ENCODE peak calls at places on chromosome 15, in four cellular contexts. P is K562, W is Panc1, J is uterus. K is an unnamed sample. For H3K27me3, the result is how much of the 10 kb centered on the place peaks cover.

GRCh38 chr15:74317820-74318375 is 49.5 kb downstream of the CYP11A1 start:
- DNase-seq in P (no peak), J (peak), W (no peak), K (peak)

GRCh38 chr15:88900309-88900981 is 5.1 kb upstream of the HAPLN3 start:
- DNase-seq in J (no peak), W (no peak), P (no peak), K (no peak)

GRCh38 chr15:31212286-31212685 is 110.8 kb upstream of the TRPM1 start:
- DNase-seq in W (no peak), P (no peak), J (no peak), K (no peak)

GRCh38 chr15:50593761-50594160 is 47.3 kb upstream of the USP50 start:
- DNase-seq in P (peak), J (no peak), W (no peak), K (no peak)

GRCh38 chr15:41018534-41018933 is 65.3 kb downstream of the CHAC1 start:
- DNase-seq in J (no peak), W (no peak), P (no peak), K (no peak)

GRCh38 chr15:74322558-74323180 is 44.8 kb downstream of the CYP11A1 start:
- DNase-seq in J (peak), W (peak), P (peak), K (no peak)

GRCh38 chr15:40878785-40879184 is 4.8 kb upstream of the RHOV start:
- DNase-seq in J (no peak), P (peak), W (no peak), K (no peak)

GRCh38 chr15:53034767-53035245 is 244.7 kb upstream of the ONECUT1 start:
- DNase-seq in J (no peak), W (no peak), P (no peak), K (no peak)

GRCh38 chr15:62348119-62348518 is 183.0 kb upstream of the C2CD4B start:
- DNase-seq in J (no peak), W (no peak), P (no peak), K (no peak)

GRCh38 chr15:52193321-52193720 is 2.1 kb upstream of the GNB5 start:
- DNase-seq in P (no peak), W (no peak), J (no peak), K (no peak)

GRCh38 chr15:47300596-47300995 is 416.7 kb upstream of the SEMA6D start:
- DNase-seq in J (no peak), P (no peak), W (no peak), K (no peak)

GRCh38 chr15:80384442-80384841 is 19.7 kb upstream of the ARNT2 start:
- DNase-seq in W (no peak), J (no peak), P (no peak), K (no peak)

GRCh38 chr15:31102374-31103342 is 1.1 kb upstream of the TRPM1 start:
- DNase-seq in P (no peak), J (no peak), W (no peak), K (no peak)

GRCh38 chr15:39413558-39413957 is 167.3 kb upstream of the THBS1 start:
- DNase-seq in W (no peak), J (no peak), P (no peak), K (no peak)

GRCh38 chr15:74274485-74275038 is 38.4 kb downstream of the CCDC33 start:
- DNase-seq in J (no peak), W (no peak), P (no peak), K (no peak)

GRCh38 chr15:80587816-80588456 is 107.2 kb upstream of the ABHD17C start:
- DNase-seq in P (no peak), J (no peak), W (no peak), K (no peak)

GRCh38 chr15:100671858-100672543 is 69.6 kb downstream of the ASB7 start:
- DNase-seq in J (peak), W (peak), P (peak), K (peak)

GRCh38 chr15:47473857-47474256 is 243.4 kb upstream of the SEMA6D start:
- DNase-seq in W (no peak), P (no peak), J (peak), K (no peak)

GRCh38 chr15:57387644-57388076 is 11.4 kb downstream of the CGNL1 start:
- DNase-seq in P (no peak), J (no peak), W (no peak), K (no peak)

GRCh38 chr15:32993285-32993684 is 201.2 kb downstream of the FMN1 start:
- DNase-seq in W (no peak), J (no peak), P (no peak), K (no peak)

GRCh38 chr15:39704684-39705083 is 78.0 kb downstream of the FSIP1 start:
- DNase-seq in P (peak), W (no peak), J (no peak), K (no peak)

GRCh38 chr15:75606711-75607684 is 18.5 kb downstream of the SNUPN start:
- DNase-seq in P (peak), J (no peak), W (no peak), K (no peak)

GRCh38 chr15:40367038-40367672 is 9.1 kb downstream of the DISP2 start:
- DNase-seq in J (no peak), P (no peak), W (no peak), K (no peak)

GRCh38 chr15:85545757-85546156 is 165.4 kb downstream of the AKAP13 start:
- DNase-seq in W (no peak), P (no peak), J (no peak), K (no peak)

GRCh38 chr15:74193305-74193718 is 9.3 kb downstream of the STRA6 start:
- DNase-seq in P (no peak), J (no peak), W (no peak), K (peak)

GRCh38 chr15:76386178-76386577 is 49.6 kb downstream of the ISL2 start:
- DNase-seq in J (no peak), W (no peak), P (no peak), K (no peak)

GRCh38 chr15:98689431-98689861 is 41.1 kb downstream of the IGF1R start:
- DNase-seq in P (no peak), W (no peak), J (no peak), K (no peak)

GRCh38 chr15:74127954-74128784 is 2.2 kb upstream of the ISLR2 start:
- DNase-seq in W (no peak), P (no peak), J (no peak), K (no peak)

GRCh38 chr15:63532307-63532744 is 27.9 kb downstream of the USP3 start:
- DNase-seq in P (no peak), W (no peak), J (no peak), K (no peak)

GRCh38 chr15:63528138-63528659 is 23.8 kb downstream of the USP3 start:
- DNase-seq in W (no peak), P (no peak), J (no peak), K (no peak)

GRCh38 chr15:63530235-63530634 is 25.8 kb downstream of the USP3 start:
- DNase-seq in W (no peak), J (no peak), P (no peak), K (no peak)

GRCh38 chr15:63530762-63531299 is 26.4 kb downstream of the USP3 start:
- DNase-seq in W (no peak), P (no peak), J (no peak), K (no peak)

GRCh38 chr15:63531586-63531985 is 27.2 kb downstream of the USP3 start:
- DNase-seq in J (no peak), P (peak), W (no peak), K (no peak)
- TF ChIP-seq CTCF in J (no peak), P (peak), W (peak), K (peak)

GRCh38 chr15:59039225-59039624 is 51.8 kb downstream of the RNF111 start:
- DNase-seq in J (no peak), P (no peak), W (no peak), K (no peak)
- H3K4me3 ChIP-seq in J (no peak), P (no peak), W (no peak), K (no peak)

GRCh38 chr15:60000824-60001641 is 3.1 kb upstream of the FOXB1 start:
- DNase-seq in W (no peak), P (no peak), J (no peak), K (no peak)

GRCh38 chr15:59998256-59999063 is 5.7 kb upstream of the FOXB1 start:
- DNase-seq in W (no peak), P (no peak), J (no peak), K (no peak)

GRCh38 chr15:59999064-59999377 is 5.1 kb upstream of the FOXB1 start:
- DNase-seq in P (no peak), J (no peak), W (no peak), K (no peak)

GRCh38 chr15:60000113-60000823 is 3.8 kb upstream of the FOXB1 start:
- DNase-seq in P (no peak), W (no peak), J (no peak), K (no peak)

DNA sequence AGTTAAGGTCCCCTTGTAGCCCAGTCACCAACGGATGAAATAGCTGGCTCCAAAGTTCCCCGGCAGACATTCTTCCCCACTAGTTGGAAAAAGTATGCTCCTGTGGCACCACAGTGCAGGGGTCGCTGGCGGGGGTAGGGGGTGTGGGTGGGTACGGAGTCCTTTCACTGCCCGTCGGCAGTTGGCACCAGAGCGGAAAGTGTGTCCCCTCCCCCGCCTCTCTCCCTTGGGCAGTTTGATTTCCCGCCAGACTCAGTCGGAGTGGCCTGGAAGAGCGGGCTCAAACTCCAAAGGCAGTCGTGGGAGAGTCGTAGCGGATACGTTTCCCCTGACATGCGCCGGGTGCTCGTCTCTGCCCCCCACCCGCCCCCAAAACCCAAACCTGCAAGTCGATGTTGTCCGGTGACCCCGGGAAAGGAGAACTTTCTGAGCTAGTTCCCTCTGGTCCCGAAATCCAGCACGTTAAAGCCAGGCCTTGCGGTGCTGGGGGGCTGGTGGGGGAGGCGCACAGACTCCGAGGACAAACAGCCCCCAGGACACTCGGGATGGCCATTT is 4.5 kb upstream of the FOXB1 start:
- DNase-seq in P (no peak), J (no peak), W (no peak), K (no peak)
- H3K27me3 ChIP-seq in P (under half), J (half or more), W (half or more), K (half or more)

GRCh38 chr15:25739687-25740121 is 123.4 kb downstream of the ATP10A start:
- DNase-seq in W (no peak), J (no peak), P (no peak), K (no peak)
- TF ChIP-seq CTCF in W (no peak), J (peak), P (peak), K (peak)

GRCh38 chr15:78831229-78832207 is 20.3 kb upstream of the ADAMTS7 start:
- DNase-seq in P (no peak), W (no peak), J (no peak), K (no peak)
- H3K4me3 ChIP-seq in P (no peak), W (no peak), J (no peak), K (no peak)

DNA sequence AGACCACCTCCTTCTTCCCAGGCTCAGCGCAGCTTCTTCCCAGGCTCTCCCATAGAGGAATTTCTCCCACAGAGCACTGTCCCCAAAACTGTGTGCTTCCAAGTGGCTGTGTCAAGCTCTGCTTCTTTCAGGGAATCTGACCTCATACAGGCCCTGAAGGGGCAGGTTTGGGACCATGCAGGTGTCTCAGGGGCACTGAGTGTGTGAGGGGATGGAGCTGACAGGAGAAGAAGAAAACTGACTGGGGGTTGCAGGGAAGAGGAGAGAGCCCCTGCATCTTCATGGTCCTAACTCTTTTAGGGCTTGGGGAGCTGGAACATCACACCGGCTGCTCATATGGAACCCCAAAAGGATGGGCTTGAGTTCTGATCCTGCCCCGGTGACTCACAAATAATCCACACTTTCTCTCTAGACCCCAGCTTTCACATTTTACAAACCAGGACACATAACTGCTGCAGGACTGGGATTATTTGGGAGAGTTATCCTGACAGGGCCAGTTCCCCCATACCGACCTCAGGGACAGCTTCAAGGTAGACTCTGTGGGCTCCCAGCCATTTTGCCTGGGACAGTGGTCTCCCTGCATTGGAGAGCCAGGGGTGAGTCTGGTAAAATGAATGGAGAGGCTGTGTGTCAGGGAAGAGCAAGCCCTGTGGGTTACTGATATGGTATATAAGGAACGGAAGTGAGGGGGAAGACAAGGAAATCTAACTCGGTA is 316.1 kb downstream of the TLE3 start:
- DNase-seq in J (no peak), P (no peak), W (no peak), K (no peak)
- H3K27me3 ChIP-seq in J (under half), P (under half), W (under half), K (under half)

GRCh38 chr15:25134546-25134945 is 179.8 kb downstream of the SNRPN start:
- DNase-seq in P (no peak), W (no peak), J (no peak), K (no peak)

GRCh38 chr15:25133804-25134203 is 179.0 kb downstream of the SNRPN start:
- DNase-seq in P (no peak), J (no peak), W (no peak), K (no peak)

GRCh38 chr15:25137013-25137412 is 182.2 kb downstream of the SNRPN start:
- DNase-seq in P (no peak), J (no peak), W (no peak), K (no peak)

DNA sequence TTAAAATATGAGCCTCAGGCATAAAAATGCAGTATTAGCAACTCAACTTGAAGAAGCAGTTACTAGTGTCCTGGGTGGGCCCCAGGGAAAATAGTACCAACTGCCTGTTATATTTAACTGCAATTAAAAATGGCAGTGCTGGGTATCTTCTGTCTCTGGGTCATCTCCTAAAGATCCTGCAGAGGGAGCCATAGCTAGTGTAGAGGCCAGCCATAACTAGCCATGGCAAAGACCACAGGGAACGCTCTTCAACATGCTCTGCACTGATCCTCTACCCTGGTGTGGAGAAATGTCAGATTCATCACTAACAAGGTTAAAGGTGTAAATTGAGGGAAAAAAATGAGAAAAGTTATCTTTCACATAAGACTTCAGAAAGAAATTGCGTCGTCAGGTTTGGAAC is 181.3 kb downstream of the SNRPN start:
- DNase-seq in P (peak), W (no peak), J (no peak), K (no peak)
- TF ChIP-seq CTCF in P (no peak), W (peak), J (no peak), K (peak)

GRCh38 chr15:67828969-67829646 is 3.8 kb downstream of the SKOR1 start:
- DNase-seq in P (no peak), J (no peak), W (no peak), K (no peak)
- H3K4me3 ChIP-seq in P (no peak), J (no peak), W (no peak), K (no peak)

GRCh38 chr15:58761010-58761388 is 10.1 kb upstream of the MINDY2 start:
- DNase-seq in W (no peak), P (no peak), J (no peak), K (no peak)
- H3K27me3 ChIP-seq in W (under half), P (under half), J (under half), K (under half)

GRCh38 chr15:25438601-25439455 is at the start of gene UBE3A:
- DNase-seq in W (peak), P (peak), J (peak), K (peak)
- TF ChIP-seq CTCF in W (peak), P (peak), J (peak), K (peak)